ENCODE peak calls at places on chromosomes 4 and X, in ten cellular contexts. R is fibroblast of lung; L is LoVo; G is activated CD4-positive, alpha-beta T cell treated with anti-CD3 and anti-CD28 coated beads for 36 hours; I is left cardiac atrium; P is psoas muscle; Q is CD4-positive, alpha-beta memory T cell; O is T follicular helper cell; Y is ovary; J is HCEC 1CT. Z is an unnamed sample.

GRCh38 chrX:81120936-81121351 is 80.8 kb downstream of the HMGN5 start:
- DNase-seq in G (peak), J (peak), L (peak), I (peak), R (peak), Y (peak), O (peak), Q (peak), P (peak), Z (peak)

GRCh38 chrX:39883664-39884063 is 214.1 kb downstream of the BCOR start:
- DNase-seq in P (no peak), O (no peak), Y (no peak), R (no peak), I (no peak), J (no peak), L (no peak), Q (no peak), G (peak), Z (no peak)

GRCh38 chr4:119559044-119559647 is 69.5 kb downstream of the PDE5A start:
- DNase-seq in Q (no peak), I (no peak), Y (no peak), R (peak), P (no peak), J (peak), G (no peak), L (peak), O (no peak), Z (peak)

GRCh38 chr4:63211377-63211776 is 1197.9 kb downstream of the TECRL start:
- DNase-seq in Q (no peak), J (no peak), L (no peak), Y (no peak), R (peak), I (no peak), O (no peak), G (no peak), P (no peak), Z (no peak)

GRCh38 chr4:93199492-93199891 is 629.1 kb upstream of the ATOH1 start:
- DNase-seq in G (no peak), Y (no peak), O (no peak), Q (no peak), R (peak), L (peak), J (peak), P (no peak), I (no peak), Z (peak)

GRCh38 chrX:153692003-153692402 is 4.3 kb downstream of the SLC6A8 start:
- DNase-seq in Y (no peak), Q (no peak), I (no peak), P (peak), L (no peak), O (no peak), R (no peak), G (no peak), J (no peak), Z (no peak)

GRCh38 chrX:94545722-94546121 is 871.7 kb downstream of the FAM133A start:
- DNase-seq in R (no peak), L (no peak), Y (no peak), J (no peak), G (no peak), P (no peak), I (no peak), Q (no peak), O (no peak), Z (no peak)

GRCh38 chr4:55385201-55385649 is 10.5 kb upstream of the TMEM165 start:
- DNase-seq in P (no peak), I (no peak), Q (no peak), G (no peak), J (no peak), Y (no peak), L (no peak), O (no peak), R (peak), Z (no peak)

GRCh38 chr4:99087887-99088484 is 602 bp downstream of the ADH5 start:
- DNase-seq in G (peak), P (peak), I (peak), J (peak), L (peak), O (no peak), Q (peak), Y (peak), R (peak), Z (peak)

GRCh38 chr4:16785800-16786527 is 112.5 kb downstream of the LDB2 start:
- DNase-seq in Y (no peak), Q (no peak), L (no peak), P (no peak), I (no peak), R (peak), J (peak), O (no peak), G (no peak), Z (no peak)

GRCh38 chrX:76821276-76821675 is 393.8 kb downstream of the MAGEE1 start:
- DNase-seq in Y (no peak), O (no peak), Q (no peak), P (no peak), R (no peak), L (no peak), J (no peak), I (no peak), G (no peak), Z (no peak)

GRCh38 chr4:10115271-10115656 is 1.3 kb downstream of the WDR1 start:
- DNase-seq in Y (no peak), J (peak), R (peak), I (no peak), L (no peak), O (no peak), P (no peak), Q (no peak), G (no peak), Z (no peak)

GRCh38 chr4:61468091-61468720 is 268.1 kb downstream of the ADGRL3 start:
- DNase-seq in P (no peak), R (peak), Y (no peak), L (peak), I (no peak), Q (no peak), O (no peak), G (no peak), J (peak), Z (no peak)

GRCh38 chr4:121253961-121254360 is 89.8 kb upstream of the TNIP3 start:
- DNase-seq in Y (no peak), I (no peak), R (peak), Q (peak), L (no peak), J (no peak), G (no peak), P (no peak), O (no peak), Z (no peak)

GRCh38 chr4:174707897-174708296 is 121.2 kb downstream of the GLRA3 start:
- DNase-seq in R (no peak), O (no peak), G (no peak), Y (no peak), J (no peak), L (no peak), Q (no peak), P (no peak), I (no peak), Z (no peak)

GRCh38 chr4:80115368-80116181 is 42.5 kb upstream of the ANTXR2 start:
- DNase-seq in I (no peak), G (no peak), R (peak), L (no peak), J (no peak), O (no peak), Y (no peak), P (no peak), Q (no peak), Z (no peak)

GRCh38 chrX:136421338-136421737 is 66.4 kb upstream of the BRS3 start:
- DNase-seq in L (no peak), P (no peak), R (no peak), Y (no peak), G (no peak), O (no peak), J (no peak), Q (no peak), I (no peak), Z (no peak)

GRCh38 chrX:3815896-3816664 is 102.6 kb upstream of the PRKX start:
- DNase-seq in R (peak), G (peak), P (peak), J (peak), L (peak), Y (peak), O (peak), I (peak), Q (peak), Z (no peak)

GRCh38 chr4:168751263-168752225 is 254.7 kb downstream of the PALLD start:
- DNase-seq in R (peak), I (no peak), Q (no peak), L (no peak), Y (no peak), J (peak), P (no peak), O (no peak), G (no peak), Z (no peak)

GRCh38 chr4:67933755-67934154 is 29.5 kb downstream of the TMPRSS11A start:
- DNase-seq in J (no peak), P (no peak), O (no peak), R (peak), Y (no peak), L (no peak), Q (no peak), G (no peak), I (peak), Z (no peak)

GRCh38 chr4:1232661-1233621 is 16.0 kb downstream of the CTBP1 start:
- DNase-seq in J (no peak), I (peak), L (no peak), R (peak), Y (peak), Q (no peak), O (no peak), P (peak), G (no peak), Z (peak)

GRCh38 chr4:168877779-168878491 is 132.1 kb downstream of the CBR4 start:
- DNase-seq in I (peak), Q (no peak), G (peak), L (no peak), Y (no peak), R (no peak), J (no peak), P (peak), O (no peak), Z (no peak)

GRCh38 chrX:884091-884490 is 253.5 kb downstream of the SHOX start:
- DNase-seq in Y (no peak), I (no peak), Q (no peak), P (no peak), J (no peak), R (no peak), L (no peak), G (no peak), O (no peak), Z (no peak)

GRCh38 chrX:86806786-86807185 is 658.5 kb downstream of the DACH2 start:
- DNase-seq in P (no peak), I (no peak), J (no peak), G (no peak), Q (no peak), L (peak), Y (no peak), R (no peak), O (no peak), Z (no peak)

GRCh38 chrX:31800219-31800618 is 728.4 kb upstream of the FTHL17 start:
- DNase-seq in J (no peak), Y (no peak), P (no peak), R (no peak), L (no peak), Q (no peak), I (no peak), O (no peak), G (no peak), Z (no peak)

GRCh38 chr4:8165374-8165896 is 6.8 kb upstream of the ABLIM2 start:
- DNase-seq in Y (no peak), P (peak), I (no peak), Q (no peak), L (no peak), O (no peak), G (no peak), R (no peak), J (no peak), Z (no peak)

Z was measured in glomerular endothelial cell.